ENCODE peak calls at places on chromosomes 16 and 17, in six cellular contexts. One of them, this sample, is unnamed.

GRCh38 chr17:7186241-7186640 is 7.1 kb upstream of the ASGR1 start:
- DNase-seq in nucleus accumbens: no peak
- DNase-seq in stimulated activated CD4-positive, alpha-beta T cell treated with anti-CD3 and anti-CD28 coated beads, Interleukin-12 subunit alpha, Interleukin-12 subunit beta, amount 100 ng/mL, for 4 hours: no peak
- DNase-seq in cardiac septum: no peak
- DNase-seq in activated CD4-positive, alpha-beta memory T cell treated with anti-CD3 and anti-CD28 coated beads, Interleukin-2, amount 10 ng/mL, durations not matched to agents 7 days and 5 days: no peak
- DNase-seq in cardiac fibroblast: no peak
- DNase-seq in this sample: no peak

GRCh38 chr16:79213214-79213613 is 387.3 kb downstream of the MAF start:
- DNase-seq in nucleus accumbens: no peak
- DNase-seq in stimulated activated CD4-positive, alpha-beta T cell treated with anti-CD3 and anti-CD28 coated beads, Interleukin-12 subunit alpha, Interleukin-12 subunit beta, amount 100 ng/mL, for 4 hours: no peak
- DNase-seq in cardiac septum: no peak
- DNase-seq in activated CD4-positive, alpha-beta memory T cell treated with anti-CD3 and anti-CD28 coated beads, Interleukin-2, amount 10 ng/mL, durations not matched to agents 7 days and 5 days: no peak
- DNase-seq in cardiac fibroblast: no peak
- DNase-seq in this sample: no peak

GRCh38 chr17:60545465-60546191 is 19.6 kb upstream of the APPBP2 start:
- DNase-seq in nucleus accumbens: no peak
- DNase-seq in stimulated activated CD4-positive, alpha-beta T cell treated with anti-CD3 and anti-CD28 coated beads, Interleukin-12 subunit alpha, Interleukin-12 subunit beta, amount 100 ng/mL, for 4 hours: no peak
- DNase-seq in cardiac septum: no peak
- DNase-seq in activated CD4-positive, alpha-beta memory T cell treated with anti-CD3 and anti-CD28 coated beads, Interleukin-2, amount 10 ng/mL, durations not matched to agents 7 days and 5 days: no peak
- DNase-seq in cardiac fibroblast: no peak
- DNase-seq in this sample: no peak

GRCh38 chr16:30893082-30893743 is 664 bp downstream of the BCL7C start:
- DNase-seq in nucleus accumbens: no peak
- DNase-seq in stimulated activated CD4-positive, alpha-beta T cell treated with anti-CD3 and anti-CD28 coated beads, Interleukin-12 subunit alpha, Interleukin-12 subunit beta, amount 100 ng/mL, for 4 hours: no peak
- DNase-seq in cardiac septum: no peak
- DNase-seq in activated CD4-positive, alpha-beta memory T cell treated with anti-CD3 and anti-CD28 coated beads, Interleukin-2, amount 10 ng/mL, durations not matched to agents 7 days and 5 days: no peak
- DNase-seq in cardiac fibroblast: no peak
- DNase-seq in this sample: no peak

GRCh38 chr17:57956311-57957119 is 1.3 kb upstream of the CUEDC1 start:
- DNase-seq in nucleus accumbens: no peak
- DNase-seq in stimulated activated CD4-positive, alpha-beta T cell treated with anti-CD3 and anti-CD28 coated beads, Interleukin-12 subunit alpha, Interleukin-12 subunit beta, amount 100 ng/mL, for 4 hours: peak; percentile 16
- DNase-seq in cardiac septum: no peak
- DNase-seq in activated CD4-positive, alpha-beta memory T cell treated with anti-CD3 and anti-CD28 coated beads, Interleukin-2, amount 10 ng/mL, durations not matched to agents 7 days and 5 days: peak; percentile 63
- DNase-seq in cardiac fibroblast: no peak
- DNase-seq in this sample: no peak

GRCh38 chr17:63519972-63520882 is 2.9 kb upstream of the KCNH6 start:
- DNase-seq in nucleus accumbens: no peak
- DNase-seq in stimulated activated CD4-positive, alpha-beta T cell treated with anti-CD3 and anti-CD28 coated beads, Interleukin-12 subunit alpha, Interleukin-12 subunit beta, amount 100 ng/mL, for 4 hours: no peak
- DNase-seq in cardiac septum: no peak
- DNase-seq in activated CD4-positive, alpha-beta memory T cell treated with anti-CD3 and anti-CD28 coated beads, Interleukin-2, amount 10 ng/mL, durations not matched to agents 7 days and 5 days: no peak
- DNase-seq in cardiac fibroblast: no peak
- DNase-seq in this sample: no peak

GRCh38 chr17:60548990-60549389 is 22.9 kb upstream of the APPBP2 start:
- DNase-seq in nucleus accumbens: no peak
- DNase-seq in stimulated activated CD4-positive, alpha-beta T cell treated with anti-CD3 and anti-CD28 coated beads, Interleukin-12 subunit alpha, Interleukin-12 subunit beta, amount 100 ng/mL, for 4 hours: no peak
- DNase-seq in cardiac septum: no peak
- DNase-seq in activated CD4-positive, alpha-beta memory T cell treated with anti-CD3 and anti-CD28 coated beads, Interleukin-2, amount 10 ng/mL, durations not matched to agents 7 days and 5 days: no peak
- DNase-seq in cardiac fibroblast: peak; percentile 58
- DNase-seq in this sample: no peak

GRCh38 chr17:64641499-64641898 is 20.6 kb downstream of the SMURF2 start:
- DNase-seq in nucleus accumbens: no peak
- DNase-seq in stimulated activated CD4-positive, alpha-beta T cell treated with anti-CD3 and anti-CD28 coated beads, Interleukin-12 subunit alpha, Interleukin-12 subunit beta, amount 100 ng/mL, for 4 hours: no peak
- DNase-seq in cardiac septum: no peak
- DNase-seq in activated CD4-positive, alpha-beta memory T cell treated with anti-CD3 and anti-CD28 coated beads, Interleukin-2, amount 10 ng/mL, durations not matched to agents 7 days and 5 days: no peak
- DNase-seq in cardiac fibroblast: peak; percentile 89
- DNase-seq in this sample: no peak

GRCh38 chr16:31427441-31428276 is 501 bp downstream of the COX6A2 start:
- DNase-seq in nucleus accumbens: no peak
- DNase-seq in stimulated activated CD4-positive, alpha-beta T cell treated with anti-CD3 and anti-CD28 coated beads, Interleukin-12 subunit alpha, Interleukin-12 subunit beta, amount 100 ng/mL, for 4 hours: peak; percentile 68
- DNase-seq in cardiac septum: peak; percentile 85
- DNase-seq in activated CD4-positive, alpha-beta memory T cell treated with anti-CD3 and anti-CD28 coated beads, Interleukin-2, amount 10 ng/mL, durations not matched to agents 7 days and 5 days: peak; percentile 64
- DNase-seq in cardiac fibroblast: peak; percentile 20
- DNase-seq in this sample: no peak

GRCh38 chr16:84036131-84036530 is 6.5 kb downstream of the SLC38A8 start:
- DNase-seq in nucleus accumbens: no peak
- DNase-seq in stimulated activated CD4-positive, alpha-beta T cell treated with anti-CD3 and anti-CD28 coated beads, Interleukin-12 subunit alpha, Interleukin-12 subunit beta, amount 100 ng/mL, for 4 hours: no peak
- DNase-seq in cardiac septum: no peak
- DNase-seq in activated CD4-positive, alpha-beta memory T cell treated with anti-CD3 and anti-CD28 coated beads, Interleukin-2, amount 10 ng/mL, durations not matched to agents 7 days and 5 days: no peak
- DNase-seq in cardiac fibroblast: no peak
- DNase-seq in this sample: no peak

GRCh38 chr16:88395669-88396584 is 13.2 kb downstream of the ZNF469 start:
- DNase-seq in nucleus accumbens: no peak
- DNase-seq in stimulated activated CD4-positive, alpha-beta T cell treated with anti-CD3 and anti-CD28 coated beads, Interleukin-12 subunit alpha, Interleukin-12 subunit beta, amount 100 ng/mL, for 4 hours: no peak
- DNase-seq in cardiac septum: no peak
- DNase-seq in activated CD4-positive, alpha-beta memory T cell treated with anti-CD3 and anti-CD28 coated beads, Interleukin-2, amount 10 ng/mL, durations not matched to agents 7 days and 5 days: no peak
- DNase-seq in cardiac fibroblast: no peak
- DNase-seq in this sample: no peak

GRCh38 chr17:57853695-57854094 is 3.9 kb upstream of the MRPS23 start:
- DNase-seq in nucleus accumbens: no peak
- DNase-seq in stimulated activated CD4-positive, alpha-beta T cell treated with anti-CD3 and anti-CD28 coated beads, Interleukin-12 subunit alpha, Interleukin-12 subunit beta, amount 100 ng/mL, for 4 hours: no peak
- DNase-seq in cardiac septum: no peak
- DNase-seq in activated CD4-positive, alpha-beta memory T cell treated with anti-CD3 and anti-CD28 coated beads, Interleukin-2, amount 10 ng/mL, durations not matched to agents 7 days and 5 days: no peak
- DNase-seq in cardiac fibroblast: no peak
- DNase-seq in this sample: no peak

GRCh38 chr17:16945513-16946201 is 26.3 kb downstream of the TNFRSF13B start:
- DNase-seq in nucleus accumbens: no peak
- DNase-seq in stimulated activated CD4-positive, alpha-beta T cell treated with anti-CD3 and anti-CD28 coated beads, Interleukin-12 subunit alpha, Interleukin-12 subunit beta, amount 100 ng/mL, for 4 hours: no peak
- DNase-seq in cardiac septum: no peak
- DNase-seq in activated CD4-positive, alpha-beta memory T cell treated with anti-CD3 and anti-CD28 coated beads, Interleukin-2, amount 10 ng/mL, durations not matched to agents 7 days and 5 days: peak; percentile 10
- DNase-seq in cardiac fibroblast: no peak
- DNase-seq in this sample: no peak

GRCh38 chr16:48081656-48082055 is 74.1 kb downstream of the ABCC12 start:
- DNase-seq in nucleus accumbens: no peak
- DNase-seq in stimulated activated CD4-positive, alpha-beta T cell treated with anti-CD3 and anti-CD28 coated beads, Interleukin-12 subunit alpha, Interleukin-12 subunit beta, amount 100 ng/mL, for 4 hours: no peak
- DNase-seq in cardiac septum: no peak
- DNase-seq in activated CD4-positive, alpha-beta memory T cell treated with anti-CD3 and anti-CD28 coated beads, Interleukin-2, amount 10 ng/mL, durations not matched to agents 7 days and 5 days: no peak
- DNase-seq in cardiac fibroblast: peak; percentile 94
- DNase-seq in this sample: no peak

GRCh38 chr16:77833906-77834599 is 45.7 kb downstream of the VAT1L start:
- DNase-seq in nucleus accumbens: no peak
- DNase-seq in stimulated activated CD4-positive, alpha-beta T cell treated with anti-CD3 and anti-CD28 coated beads, Interleukin-12 subunit alpha, Interleukin-12 subunit beta, amount 100 ng/mL, for 4 hours: no peak
- DNase-seq in cardiac septum: no peak
- DNase-seq in activated CD4-positive, alpha-beta memory T cell treated with anti-CD3 and anti-CD28 coated beads, Interleukin-2, amount 10 ng/mL, durations not matched to agents 7 days and 5 days: no peak
- DNase-seq in cardiac fibroblast: peak; percentile 86
- DNase-seq in this sample: no peak

GRCh38 chr16:28295213-28295612 is 2.9 kb downstream of the SBK1 start:
- DNase-seq in nucleus accumbens: no peak
- DNase-seq in stimulated activated CD4-positive, alpha-beta T cell treated with anti-CD3 and anti-CD28 coated beads, Interleukin-12 subunit alpha, Interleukin-12 subunit beta, amount 100 ng/mL, for 4 hours: no peak
- DNase-seq in cardiac septum: no peak
- DNase-seq in activated CD4-positive, alpha-beta memory T cell treated with anti-CD3 and anti-CD28 coated beads, Interleukin-2, amount 10 ng/mL, durations not matched to agents 7 days and 5 days: no peak
- DNase-seq in cardiac fibroblast: no peak
- DNase-seq in this sample: no peak

GRCh38 chr16:56985288-56985961 is 3.9 kb upstream of the NLRC5 start:
- DNase-seq in nucleus accumbens: no peak
- DNase-seq in stimulated activated CD4-positive, alpha-beta T cell treated with anti-CD3 and anti-CD28 coated beads, Interleukin-12 subunit alpha, Interleukin-12 subunit beta, amount 100 ng/mL, for 4 hours: no peak
- DNase-seq in cardiac septum: peak; percentile 78
- DNase-seq in activated CD4-positive, alpha-beta memory T cell treated with anti-CD3 and anti-CD28 coated beads, Interleukin-2, amount 10 ng/mL, durations not matched to agents 7 days and 5 days: no peak
- DNase-seq in cardiac fibroblast: peak; percentile 93
- DNase-seq in this sample: no peak

GRCh38 chr16:69486272-69486671 is 61.9 kb downstream of the CYB5B start:
- DNase-seq in nucleus accumbens: no peak
- DNase-seq in stimulated activated CD4-positive, alpha-beta T cell treated with anti-CD3 and anti-CD28 coated beads, Interleukin-12 subunit alpha, Interleukin-12 subunit beta, amount 100 ng/mL, for 4 hours: no peak
- DNase-seq in cardiac septum: no peak
- DNase-seq in activated CD4-positive, alpha-beta memory T cell treated with anti-CD3 and anti-CD28 coated beads, Interleukin-2, amount 10 ng/mL, durations not matched to agents 7 days and 5 days: no peak
- DNase-seq in cardiac fibroblast: no peak
- DNase-seq in this sample: no peak

GRCh38 chr17:29933379-29933778 is 3.4 kb upstream of the SSH2 start:
- DNase-seq in nucleus accumbens: no peak
- DNase-seq in stimulated activated CD4-positive, alpha-beta T cell treated with anti-CD3 and anti-CD28 coated beads, Interleukin-12 subunit alpha, Interleukin-12 subunit beta, amount 100 ng/mL, for 4 hours: no peak
- DNase-seq in cardiac septum: no peak
- DNase-seq in activated CD4-positive, alpha-beta memory T cell treated with anti-CD3 and anti-CD28 coated beads, Interleukin-2, amount 10 ng/mL, durations not matched to agents 7 days and 5 days: no peak
- DNase-seq in cardiac fibroblast: peak; percentile 52
- DNase-seq in this sample: no peak

GRCh38 chr17:74212913-74213791 is at the start of gene TTYH2:
- DNase-seq in nucleus accumbens: peak; percentile 85
- DNase-seq in stimulated activated CD4-positive, alpha-beta T cell treated with anti-CD3 and anti-CD28 coated beads, Interleukin-12 subunit alpha, Interleukin-12 subunit beta, amount 100 ng/mL, for 4 hours: peak; percentile 71
- DNase-seq in cardiac septum: peak; percentile 93
- DNase-seq in activated CD4-positive, alpha-beta memory T cell treated with anti-CD3 and anti-CD28 coated beads, Interleukin-2, amount 10 ng/mL, durations not matched to agents 7 days and 5 days: peak; percentile 82
- DNase-seq in cardiac fibroblast: peak; percentile 85
- DNase-seq in this sample: peak; percentile 39

GRCh38 chr16:73152731-73153130 is 104.8 kb upstream of the ZFHX3 start:
- DNase-seq in nucleus accumbens: no peak
- DNase-seq in stimulated activated CD4-positive, alpha-beta T cell treated with anti-CD3 and anti-CD28 coated beads, Interleukin-12 subunit alpha, Interleukin-12 subunit beta, amount 100 ng/mL, for 4 hours: no peak
- DNase-seq in cardiac septum: no peak
- DNase-seq in activated CD4-positive, alpha-beta memory T cell treated with anti-CD3 and anti-CD28 coated beads, Interleukin-2, amount 10 ng/mL, durations not matched to agents 7 days and 5 days: no peak
- DNase-seq in cardiac fibroblast: no peak
- DNase-seq in this sample: peak; percentile 13

GRCh38 chr17:14297161-14297851 is 3.6 kb upstream of the HS3ST3B1 start:
- DNase-seq in nucleus accumbens: no peak
- DNase-seq in stimulated activated CD4-positive, alpha-beta T cell treated with anti-CD3 and anti-CD28 coated beads, Interleukin-12 subunit alpha, Interleukin-12 subunit beta, amount 100 ng/mL, for 4 hours: peak; percentile 27
- DNase-seq in cardiac septum: no peak
- DNase-seq in activated CD4-positive, alpha-beta memory T cell treated with anti-CD3 and anti-CD28 coated beads, Interleukin-2, amount 10 ng/mL, durations not matched to agents 7 days and 5 days: peak; percentile 57
- DNase-seq in cardiac fibroblast: peak; percentile 51
- DNase-seq in this sample: peak; percentile 49

GRCh38 chr17:80345841-80346497 is 69.0 kb upstream of the ENDOV start:
- DNase-seq in nucleus accumbens: no peak
- DNase-seq in stimulated activated CD4-positive, alpha-beta T cell treated with anti-CD3 and anti-CD28 coated beads, Interleukin-12 subunit alpha, Interleukin-12 subunit beta, amount 100 ng/mL, for 4 hours: no peak
- DNase-seq in cardiac septum: no peak
- DNase-seq in activated CD4-positive, alpha-beta memory T cell treated with anti-CD3 and anti-CD28 coated beads, Interleukin-2, amount 10 ng/mL, durations not matched to agents 7 days and 5 days: no peak
- DNase-seq in cardiac fibroblast: no peak
- DNase-seq in this sample: no peak

GRCh38 chr16:85891776-85892166 is 7.2 kb upstream of the IRF8 start:
- DNase-seq in nucleus accumbens: no peak
- DNase-seq in stimulated activated CD4-positive, alpha-beta T cell treated with anti-CD3 and anti-CD28 coated beads, Interleukin-12 subunit alpha, Interleukin-12 subunit beta, amount 100 ng/mL, for 4 hours: no peak
- DNase-seq in cardiac septum: no peak
- DNase-seq in activated CD4-positive, alpha-beta memory T cell treated with anti-CD3 and anti-CD28 coated beads, Interleukin-2, amount 10 ng/mL, durations not matched to agents 7 days and 5 days: no peak
- DNase-seq in cardiac fibroblast: no peak
- DNase-seq in this sample: no peak

GRCh38 chr16:89784409-89784808 is 32.0 kb downstream of the FANCA start:
- DNase-seq in nucleus accumbens: no peak
- DNase-seq in stimulated activated CD4-positive, alpha-beta T cell treated with anti-CD3 and anti-CD28 coated beads, Interleukin-12 subunit alpha, Interleukin-12 subunit beta, amount 100 ng/mL, for 4 hours: no peak
- DNase-seq in cardiac septum: no peak
- DNase-seq in activated CD4-positive, alpha-beta memory T cell treated with anti-CD3 and anti-CD28 coated beads, Interleukin-2, amount 10 ng/mL, durations not matched to agents 7 days and 5 days: no peak
- DNase-seq in cardiac fibroblast: no peak
- DNase-seq in this sample: no peak

GRCh38 chr17:76383645-76384221 is 676 bp upstream of the SPHK1 start:
- DNase-seq in nucleus accumbens: no peak
- DNase-seq in stimulated activated CD4-positive, alpha-beta T cell treated with anti-CD3 and anti-CD28 coated beads, Interleukin-12 subunit alpha, Interleukin-12 subunit beta, amount 100 ng/mL, for 4 hours: peak; percentile 42
- DNase-seq in cardiac septum: no peak
- DNase-seq in activated CD4-positive, alpha-beta memory T cell treated with anti-CD3 and anti-CD28 coated beads, Interleukin-2, amount 10 ng/mL, durations not matched to agents 7 days and 5 days: no peak
- DNase-seq in cardiac fibroblast: peak; percentile 68
- DNase-seq in this sample: peak; percentile 43

GRCh38 chr16:72025404-72026114 is 17.0 kb downstream of the DHODH start:
- DNase-seq in nucleus accumbens: no peak
- DNase-seq in stimulated activated CD4-positive, alpha-beta T cell treated with anti-CD3 and anti-CD28 coated beads, Interleukin-12 subunit alpha, Interleukin-12 subunit beta, amount 100 ng/mL, for 4 hours: no peak
- DNase-seq in cardiac septum: no peak
- DNase-seq in activated CD4-positive, alpha-beta memory T cell treated with anti-CD3 and anti-CD28 coated beads, Interleukin-2, amount 10 ng/mL, durations not matched to agents 7 days and 5 days: no peak
- DNase-seq in cardiac fibroblast: no peak
- DNase-seq in this sample: no peak

GRCh38 chr17:17304521-17304985 is 1.4 kb downstream of the NT5M start:
- DNase-seq in nucleus accumbens: no peak
- DNase-seq in stimulated activated CD4-positive, alpha-beta T cell treated with anti-CD3 and anti-CD28 coated beads, Interleukin-12 subunit alpha, Interleukin-12 subunit beta, amount 100 ng/mL, for 4 hours: no peak
- DNase-seq in cardiac septum: no peak
- DNase-seq in activated CD4-positive, alpha-beta memory T cell treated with anti-CD3 and anti-CD28 coated beads, Interleukin-2, amount 10 ng/mL, durations not matched to agents 7 days and 5 days: peak; percentile 35
- DNase-seq in cardiac fibroblast: no peak
- DNase-seq in this sample: no peak

GRCh38 chr16:86566601-86566965 is at the start of gene FOXC2:
- DNase-seq in nucleus accumbens: no peak
- DNase-seq in stimulated activated CD4-positive, alpha-beta T cell treated with anti-CD3 and anti-CD28 coated beads, Interleukin-12 subunit alpha, Interleukin-12 subunit beta, amount 100 ng/mL, for 4 hours: peak; percentile 54
- DNase-seq in cardiac septum: peak; percentile 87
- DNase-seq in activated CD4-positive, alpha-beta memory T cell treated with anti-CD3 and anti-CD28 coated beads, Interleukin-2, amount 10 ng/mL, durations not matched to agents 7 days and 5 days: peak; percentile 35
- DNase-seq in cardiac fibroblast: peak; percentile 98
- DNase-seq in this sample: peak; percentile 60

GRCh38 chr17:2111691-2112090 is 56.8 kb downstream of the HIC1 start:
- DNase-seq in nucleus accumbens: no peak
- DNase-seq in stimulated activated CD4-positive, alpha-beta T cell treated with anti-CD3 and anti-CD28 coated beads, Interleukin-12 subunit alpha, Interleukin-12 subunit beta, amount 100 ng/mL, for 4 hours: no peak
- DNase-seq in cardiac septum: no peak
- DNase-seq in activated CD4-positive, alpha-beta memory T cell treated with anti-CD3 and anti-CD28 coated beads, Interleukin-2, amount 10 ng/mL, durations not matched to agents 7 days and 5 days: no peak
- DNase-seq in cardiac fibroblast: peak; percentile 57
- DNase-seq in this sample: no peak

GRCh38 chr16:14364386-14365199 is 265.5 kb downstream of the PARN start:
- DNase-seq in nucleus accumbens: no peak
- DNase-seq in stimulated activated CD4-positive, alpha-beta T cell treated with anti-CD3 and anti-CD28 coated beads, Interleukin-12 subunit alpha, Interleukin-12 subunit beta, amount 100 ng/mL, for 4 hours: no peak
- DNase-seq in cardiac septum: no peak
- DNase-seq in activated CD4-positive, alpha-beta memory T cell treated with anti-CD3 and anti-CD28 coated beads, Interleukin-2, amount 10 ng/mL, durations not matched to agents 7 days and 5 days: no peak
- DNase-seq in cardiac fibroblast: peak; percentile 49
- DNase-seq in this sample: no peak

GRCh38 chr16:6687593-6687992 is 645.1 kb upstream of the RBFOX1 start:
- DNase-seq in nucleus accumbens: no peak
- DNase-seq in stimulated activated CD4-positive, alpha-beta T cell treated with anti-CD3 and anti-CD28 coated beads, Interleukin-12 subunit alpha, Interleukin-12 subunit beta, amount 100 ng/mL, for 4 hours: no peak
- DNase-seq in cardiac septum: no peak
- DNase-seq in activated CD4-positive, alpha-beta memory T cell treated with anti-CD3 and anti-CD28 coated beads, Interleukin-2, amount 10 ng/mL, durations not matched to agents 7 days and 5 days: no peak
- DNase-seq in cardiac fibroblast: no peak
- DNase-seq in this sample: no peak

GRCh38 chr16:72064361-72064894 is 1.4 kb downstream of the HPR start:
- DNase-seq in nucleus accumbens: no peak
- DNase-seq in stimulated activated CD4-positive, alpha-beta T cell treated with anti-CD3 and anti-CD28 coated beads, Interleukin-12 subunit alpha, Interleukin-12 subunit beta, amount 100 ng/mL, for 4 hours: no peak
- DNase-seq in cardiac septum: no peak
- DNase-seq in activated CD4-positive, alpha-beta memory T cell treated with anti-CD3 and anti-CD28 coated beads, Interleukin-2, amount 10 ng/mL, durations not matched to agents 7 days and 5 days: no peak
- DNase-seq in cardiac fibroblast: no peak
- DNase-seq in this sample: no peak

GRCh38 chr16:28596840-28597691 is at the start of gene SULT1A2:
- DNase-seq in nucleus accumbens: no peak
- DNase-seq in stimulated activated CD4-positive, alpha-beta T cell treated with anti-CD3 and anti-CD28 coated beads, Interleukin-12 subunit alpha, Interleukin-12 subunit beta, amount 100 ng/mL, for 4 hours: no peak
- DNase-seq in cardiac septum: no peak
- DNase-seq in activated CD4-positive, alpha-beta memory T cell treated with anti-CD3 and anti-CD28 coated beads, Interleukin-2, amount 10 ng/mL, durations not matched to agents 7 days and 5 days: no peak
- DNase-seq in cardiac fibroblast: no peak
- DNase-seq in this sample: no peak

GRCh38 chr16:51155901-51156810 is 5.1 kb upstream of the SALL1 start:
- DNase-seq in nucleus accumbens: no peak
- DNase-seq in stimulated activated CD4-positive, alpha-beta T cell treated with anti-CD3 and anti-CD28 coated beads, Interleukin-12 subunit alpha, Interleukin-12 subunit beta, amount 100 ng/mL, for 4 hours: no peak
- DNase-seq in cardiac septum: peak; percentile 35
- DNase-seq in activated CD4-positive, alpha-beta memory T cell treated with anti-CD3 and anti-CD28 coated beads, Interleukin-2, amount 10 ng/mL, durations not matched to agents 7 days and 5 days: no peak
- DNase-seq in cardiac fibroblast: peak; percentile 16
- DNase-seq in this sample: peak; percentile 19

GRCh38 chr17:59870482-59870881 is 22.3 kb downstream of the TUBD1 start:
- DNase-seq in nucleus accumbens: no peak
- DNase-seq in stimulated activated CD4-positive, alpha-beta T cell treated with anti-CD3 and anti-CD28 coated beads, Interleukin-12 subunit alpha, Interleukin-12 subunit beta, amount 100 ng/mL, for 4 hours: no peak
- DNase-seq in cardiac septum: no peak
- DNase-seq in activated CD4-positive, alpha-beta memory T cell treated with anti-CD3 and anti-CD28 coated beads, Interleukin-2, amount 10 ng/mL, durations not matched to agents 7 days and 5 days: no peak
- DNase-seq in cardiac fibroblast: no peak
- DNase-seq in this sample: no peak

GRCh38 chr17:79500738-79501533 is 109.9 kb downstream of the RBFOX3 start:
- DNase-seq in nucleus accumbens: no peak
- DNase-seq in stimulated activated CD4-positive, alpha-beta T cell treated with anti-CD3 and anti-CD28 coated beads, Interleukin-12 subunit alpha, Interleukin-12 subunit beta, amount 100 ng/mL, for 4 hours: no peak
- DNase-seq in cardiac septum: no peak
- DNase-seq in activated CD4-positive, alpha-beta memory T cell treated with anti-CD3 and anti-CD28 coated beads, Interleukin-2, amount 10 ng/mL, durations not matched to agents 7 days and 5 days: no peak
- DNase-seq in cardiac fibroblast: no peak
- DNase-seq in this sample: no peak

This sample was measured in progenitor cell of endocrine pancreas.